ENCODE peak calls at places on chromosomes 11 and 22, in nine cellular contexts. Z is PC-9; Y is pancreas; L is CD8-positive, alpha-beta T cell; O is ovary; A is fibroblast of villous mesenchyme; N is HCT116; Q is foreskin fibroblast; X is brain microvascular endothelial cell. K is an unnamed sample.

GRCh38 chr22:48748113-48748859 is 1079.4 kb downstream of the BRD1 start:
- DNase-seq in Z (no peak), Y (no peak), L (no peak), O (no peak), A (no peak), N (no peak), Q (no peak), X (no peak), K (no peak)

GRCh38 chr22:28441720-28442263 is 237.8 kb downstream of the TTC28 start:
- DNase-seq in Z (no peak), Y (peak), L (no peak), O (peak), A (peak), N (no peak), Q (no peak), X (no peak), K (no peak)

GRCh38 chr22:29734429-29734828 is 14.6 kb downstream of the CABP7 start:
- DNase-seq in Z (no peak), Y (no peak), L (no peak), O (no peak), A (no peak), N (no peak), Q (no peak), X (no peak), K (no peak)

GRCh38 chr22:40533712-40534378 is 102.7 kb downstream of the MRTFA start:
- DNase-seq in Z (no peak), Y (no peak), L (peak), O (no peak), A (peak), N (no peak), Q (peak), X (peak), K (no peak)

GRCh38 chr11:47394322-47395224 is 13.8 kb upstream of the SLC39A13 start:
- DNase-seq in Z (no peak), Y (no peak), L (peak), O (no peak), A (peak), N (no peak), Q (no peak), X (peak), K (no peak)

GRCh38 chr22:27801616-27802388 is at the start of gene MN1:
- DNase-seq in Z (peak), Y (no peak), L (peak), O (peak), A (peak), N (no peak), Q (peak), X (no peak), K (no peak)

GRCh38 chr11:21839870-21840269 is 353.0 kb upstream of the ANO5 start:
- DNase-seq in Z (no peak), Y (no peak), L (no peak), O (no peak), A (no peak), N (no peak), Q (no peak), X (no peak), K (no peak)

GRCh38 chr11:64564947-64565889 is 25.8 kb upstream of the SLC22A12 start:
- DNase-seq in Z (no peak), Y (no peak), L (no peak), O (no peak), A (no peak), N (no peak), Q (no peak), X (no peak), K (no peak)

GRCh38 chr11:123580557-123581275 is 73.7 kb downstream of the SCN3B start:
- DNase-seq in Z (peak), Y (peak), L (peak), O (peak), A (peak), N (peak), Q (peak), X (peak), K (no peak)

GRCh38 chr11:124669193-124669592 is 4.3 kb downstream of the SIAE start:
- DNase-seq in Z (no peak), Y (peak), L (peak), O (peak), A (peak), N (peak), Q (peak), X (peak), K (peak)

GRCh38 chr22:50303848-50304527 is 3.5 kb downstream of the PLXNB2 start:
- DNase-seq in Z (peak), Y (peak), L (no peak), O (peak), A (no peak), N (no peak), Q (peak), X (no peak), K (peak)

GRCh38 chr11:82906931-82907330 is 5.4 kb downstream of the DDIAS start:
- DNase-seq in Z (peak), Y (no peak), L (no peak), O (no peak), A (no peak), N (no peak), Q (no peak), X (no peak), K (no peak)

GRCh38 chr11:14969922-14970323 is 2.2 kb downstream of the CALCA start:
- DNase-seq in Z (no peak), Y (no peak), L (peak), O (no peak), A (peak), N (peak), Q (peak), X (peak), K (no peak)

GRCh38 chr22:21862386-21863242 is 4.8 kb downstream of the MAPK1 start:
- DNase-seq in Z (no peak), Y (no peak), L (no peak), O (no peak), A (no peak), N (no peak), Q (no peak), X (no peak), K (no peak)
- TF ChIP-seq CTCF in Z (no peak), Y (no peak), L (no peak), O (no peak), A (no peak), N (no peak), Q (no peak), X (no peak), K (no peak)

DNA sequence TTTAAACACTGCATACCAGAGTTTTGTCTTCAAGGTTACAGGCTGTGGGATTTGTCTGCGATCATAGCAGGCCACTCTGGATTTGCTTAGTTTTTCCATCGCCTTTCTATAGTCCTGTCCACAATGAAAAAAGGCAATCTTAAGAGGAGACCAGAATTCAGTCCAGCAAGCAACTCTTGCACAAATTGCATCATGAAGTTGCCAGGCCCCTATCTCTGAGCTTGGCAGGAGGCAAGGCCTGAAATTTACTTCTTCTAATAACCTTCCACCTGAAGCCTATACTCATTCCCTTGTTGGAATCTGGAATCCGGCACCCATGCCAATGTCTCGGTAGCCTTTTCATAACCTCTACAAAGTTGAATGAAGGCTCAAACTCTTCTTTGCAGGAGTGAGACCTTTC is 100.1 kb downstream of the NAV2 start:
- DNase-seq in Z (no peak), Y (no peak), L (no peak), O (no peak), A (no peak), N (no peak), Q (no peak), X (no peak), K (no peak)
- H3K4me3 ChIP-seq in Z (no peak), Y (no peak), L (no peak), O (no peak), A (no peak), N (no peak), Q (no peak), X (no peak), K (no peak)

GRCh38 chr11:12871788-12872321 is 137.3 kb upstream of the RASSF10 start:
- DNase-seq in Z (no peak), Y (no peak), L (no peak), O (no peak), A (peak), N (no peak), Q (peak), X (no peak), K (no peak)

GRCh38 chr11:12871251-12871650 is 137.9 kb upstream of the RASSF10 start:
- DNase-seq in Z (no peak), Y (no peak), L (no peak), O (no peak), A (peak), N (no peak), Q (peak), X (no peak), K (no peak)

GRCh38 chr11:12867531-12867930 is 141.6 kb upstream of the RASSF10 start:
- DNase-seq in Z (no peak), Y (no peak), L (no peak), O (no peak), A (no peak), N (no peak), Q (no peak), X (no peak), K (no peak)

GRCh38 chr11:12865871-12866595 is 143.1 kb upstream of the RASSF10 start:
- DNase-seq in Z (no peak), Y (no peak), L (no peak), O (no peak), A (no peak), N (no peak), Q (no peak), X (no peak), K (no peak)

DNA sequence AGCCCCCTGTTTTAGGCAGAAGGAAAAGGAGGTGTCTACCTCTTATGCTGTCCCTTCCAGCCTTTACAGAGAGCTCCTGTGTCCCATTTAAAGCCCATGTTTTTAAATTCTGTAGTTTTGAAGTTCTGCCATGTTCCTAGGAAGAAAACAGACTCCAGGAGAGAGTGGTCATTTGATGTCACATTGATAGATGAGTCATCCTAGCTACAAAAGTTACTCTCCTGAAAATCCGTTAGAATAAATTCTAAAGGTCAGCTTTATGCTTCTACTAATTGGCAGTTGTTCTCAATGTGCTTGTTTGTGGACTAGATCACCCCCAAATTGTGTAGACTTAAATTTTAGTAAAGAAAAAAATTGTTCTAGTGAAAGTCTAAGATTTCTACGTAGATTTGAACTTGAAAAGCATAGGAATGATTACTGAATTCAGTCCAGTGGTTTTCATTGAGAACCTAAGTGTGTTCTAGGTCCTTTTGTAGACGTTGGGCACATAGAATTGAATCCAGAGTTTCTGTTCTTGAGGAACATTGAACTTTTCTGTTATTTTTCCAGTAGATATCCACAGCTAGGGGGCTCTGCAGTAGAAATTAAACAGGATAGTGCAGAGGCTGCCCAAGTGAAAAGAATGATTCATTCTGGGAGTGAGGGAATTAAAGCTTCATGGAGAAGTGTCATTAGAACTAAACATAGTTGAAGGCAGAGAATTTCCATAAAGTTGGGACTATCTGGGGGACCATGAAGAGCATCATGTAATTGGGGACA is 140.6 kb upstream of the RASSF10 start:
- DNase-seq in Z (no peak), Y (no peak), L (no peak), O (no peak), A (peak), N (no peak), Q (peak), X (no peak), K (no peak)
- TF ChIP-seq CTCF in Z (peak), Y (no peak), L (no peak), O (no peak), A (peak), N (peak), Q (no peak), X (peak), K (no peak)

GRCh38 chr22:44753189-44754042 is 1.0 kb downstream of the ARHGAP8 start:
- DNase-seq in Z (peak), Y (no peak), L (no peak), O (no peak), A (peak), N (no peak), Q (peak), X (peak), K (peak)

GRCh38 chr22:44755000-44755399 is 2.6 kb downstream of the ARHGAP8 start:
- DNase-seq in Z (no peak), Y (no peak), L (no peak), O (no peak), A (no peak), N (no peak), Q (no peak), X (no peak), K (no peak)

GRCh38 chr22:44755418-44755817 is 3.0 kb downstream of the ARHGAP8 start:
- DNase-seq in Z (no peak), Y (no peak), L (no peak), O (no peak), A (no peak), N (no peak), Q (no peak), X (no peak), K (no peak)

GRCh38 chr22:44750481-44750880 is 1.9 kb upstream of the ARHGAP8 start:
- DNase-seq in Z (no peak), Y (no peak), L (no peak), O (no peak), A (no peak), N (no peak), Q (no peak), X (no peak), K (no peak)

DNA sequence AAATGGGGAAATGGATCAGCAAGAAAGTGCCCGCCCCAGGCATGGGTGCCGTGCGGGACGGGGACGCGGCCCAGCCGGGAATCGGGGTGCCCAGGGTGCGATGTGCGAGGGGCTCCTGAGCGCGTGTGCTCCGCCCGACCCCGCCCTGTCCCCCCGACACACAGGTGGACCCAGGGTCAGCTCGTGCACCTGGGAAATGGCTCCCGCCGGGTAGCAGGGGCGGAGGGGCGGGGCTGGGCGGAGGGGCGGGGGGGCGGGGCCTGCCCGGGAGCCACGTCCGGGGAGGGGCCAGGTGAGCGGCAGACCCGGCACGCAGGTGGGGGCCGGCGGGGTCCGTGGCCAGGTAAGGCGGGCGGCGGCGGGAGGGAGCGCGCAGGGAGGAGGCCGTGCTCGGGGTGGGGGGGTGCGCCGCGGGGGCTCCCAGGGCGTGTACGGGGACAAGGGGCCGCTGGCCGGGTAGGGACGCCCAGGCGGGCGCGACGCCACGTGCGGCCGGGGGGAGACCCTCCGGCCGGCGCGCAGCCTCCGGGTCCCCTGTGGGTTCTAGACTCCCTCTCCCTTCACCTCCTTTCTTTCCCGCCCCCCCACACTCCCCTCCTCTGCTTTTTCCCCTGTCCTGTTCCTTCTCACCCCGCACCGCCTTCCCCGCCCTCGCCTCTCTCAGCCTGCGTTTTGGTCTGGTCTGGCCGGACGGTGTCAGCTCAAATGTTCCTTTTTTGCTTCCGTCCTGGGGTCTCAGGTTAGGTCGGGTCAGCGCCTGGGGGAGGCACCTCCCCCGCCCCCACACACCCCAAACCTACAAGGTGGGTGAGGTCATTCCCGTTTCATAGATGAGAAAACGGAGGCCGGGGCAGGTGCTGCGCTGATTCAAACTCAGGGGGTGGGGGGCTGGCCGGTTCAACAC is at the start of gene ARHGAP8:
- DNase-seq in Z (no peak), Y (peak), L (peak), O (no peak), A (no peak), N (no peak), Q (no peak), X (no peak), K (no peak)
- H3K4me3 ChIP-seq in Z (peak), Y (peak), L (peak), O (no peak), A (peak), N (peak), Q (no peak), X (no peak), K (peak)

GRCh38 chr11:70173018-70173417 is 30.1 kb upstream of the FADD start:
- DNase-seq in Z (no peak), Y (no peak), L (no peak), O (no peak), A (peak), N (no peak), Q (no peak), X (peak), K (no peak)

GRCh38 chr11:70174846-70175764 is 28.0 kb upstream of the FADD start:
- DNase-seq in Z (no peak), Y (no peak), L (no peak), O (no peak), A (no peak), N (no peak), Q (no peak), X (no peak), K (no peak)

GRCh38 chr11:70182266-70182665 is 20.8 kb upstream of the FADD start:
- DNase-seq in Z (no peak), Y (no peak), L (no peak), O (no peak), A (no peak), N (no peak), Q (no peak), X (no peak), K (no peak)

GRCh38 chr11:70180906-70181305 is 22.2 kb upstream of the FADD start:
- DNase-seq in Z (no peak), Y (no peak), L (no peak), O (no peak), A (no peak), N (no peak), Q (no peak), X (no peak), K (no peak)

GRCh38 chr11:70176940-70177689 is 26.0 kb upstream of the FADD start:
- DNase-seq in Z (no peak), Y (no peak), L (peak), O (no peak), A (peak), N (peak), Q (no peak), X (no peak), K (no peak)
- TF ChIP-seq CTCF in Z (peak), Y (no peak), L (peak), O (no peak), A (peak), N (peak), Q (peak), X (peak), K (peak)